ENCODE peak calls at places on chromosomes 11 and 22, in eight cellular contexts. H, Z, G, T, Y, B, E and U are unnamed samples.

GRCh38 chr11:65571940-65572339 is 398 bp upstream of the FAM89B start:
- DNase-seq in H (no peak), Z (peak; percentile 57), G (no peak), T (no peak), Y (no peak), B (no peak), E (no peak), U (no peak)

GRCh38 chr22:23240639-23241389 is 60.5 kb downstream of the BCR start:
- DNase-seq in H (no peak), Z (peak; percentile 41), G (no peak), T (no peak), Y (no peak), B (no peak), E (no peak), U (no peak)

GRCh38 chr22:49380828-49381114 is 446.9 kb downstream of the BRD1 start:
- DNase-seq in H (no peak), Z (no peak), G (no peak), T (no peak), Y (no peak), B (no peak), E (no peak), U (no peak)

GRCh38 chr11:132898021-132898420 is 634.3 kb downstream of the OPCML start:
- DNase-seq in H (no peak), Z (peak; percentile 21), G (no peak), T (no peak), Y (no peak), B (no peak), E (no peak), U (no peak)

GRCh38 chr11:68406318-68407313 is 53.9 kb upstream of the PPP6R3 start:
- DNase-seq in H (no peak), Z (no peak), G (no peak), T (no peak), Y (no peak), B (peak; percentile 70), E (no peak), U (peak; percentile 60)

GRCh38 chr11:35647535-35648092 is 15.0 kb upstream of the TRIM44 start:
- DNase-seq in H (no peak), Z (no peak), G (no peak), T (no peak), Y (no peak), B (no peak), E (no peak), U (no peak)

GRCh38 chr22:49749885-49750510 is 77.7 kb downstream of the BRD1 start:
- DNase-seq in H (no peak), Z (no peak), G (no peak), T (no peak), Y (no peak), B (no peak), E (no peak), U (no peak)

GRCh38 chr22:39311592-39312400 is 7.6 kb downstream of the RPL3 start:
- DNase-seq in H (no peak), Z (no peak), G (no peak), T (no peak), Y (no peak), B (no peak), E (no peak), U (no peak)

GRCh38 chr11:131910491-131911387 is 540.3 kb downstream of the NTM start:
- DNase-seq in H (no peak), Z (peak; percentile 48), G (no peak), T (no peak), Y (peak; percentile 19), B (no peak), E (no peak), U (no peak)

GRCh38 chr11:48122656-48123055 is 94.0 kb upstream of the OR4B1 start:
- DNase-seq in H (no peak), Z (no peak), G (no peak), T (no peak), Y (no peak), B (no peak), E (no peak), U (no peak)

GRCh38 chr11:132992838-132993680 is 539.2 kb downstream of the OPCML start:
- DNase-seq in H (no peak), Z (no peak), G (no peak), T (no peak), Y (no peak), B (no peak), E (no peak), U (no peak)

GRCh38 chr11:47305734-47306483 is 36.0 kb downstream of the MADD start:
- DNase-seq in H (no peak), Z (no peak), G (no peak), T (no peak), Y (no peak), B (no peak), E (no peak), U (no peak)

GRCh38 chr11:117815262-117815803 is 9.2 kb downstream of the FXYD2 start:
- DNase-seq in H (peak; percentile 44), Z (no peak), G (no peak), T (peak; percentile 66), Y (no peak), B (no peak), E (peak; percentile 88), U (peak; percentile 60)

GRCh38 chr22:45398214-45398613 is 15.2 kb downstream of the SMC1B start:
- DNase-seq in H (no peak), Z (no peak), G (no peak), T (no peak), Y (no peak), B (no peak), E (no peak), U (no peak)

GRCh38 chr22:22925795-22926358 is 38.3 kb downstream of the IGLL5 start:
- DNase-seq in H (no peak), Z (no peak), G (no peak), T (no peak), Y (no peak), B (no peak), E (no peak), U (no peak)

GRCh38 chr11:3159296-3160190 is 5.6 kb downstream of the OSBPL5 start:
- DNase-seq in H (no peak), Z (peak; percentile 17), G (no peak), T (no peak), Y (no peak), B (no peak), E (no peak), U (peak; percentile 62)